ENCODE peak calls at places on chromosomes 7 and 10, in seven cellular contexts. A is tibial artery; W is cardiac fibroblast; V is effector memory CD4-positive, alpha-beta T cell; S is HFF-Myc; L is BJ; J is psoas muscle. O is an unnamed sample.

GRCh38 chr10:102726274-102726673 is 11.8 kb downstream of the SFXN2 start:
- DNase-seq in S (no peak), V (no peak), A (peak; percentile 42), W (peak; percentile 45), L (no peak), J (no peak), O (no peak)

GRCh38 chr10:34528320-34528719 is 286.8 kb downstream of the PARD3 start:
- DNase-seq in A (no peak), J (no peak), W (peak; percentile 95), L (peak; percentile 62), V (no peak), S (peak; percentile 75), O (peak; percentile 82)

GRCh38 chr7:116527521-116527920 is 2.7 kb downstream of the CAV1 start:
- DNase-seq in S (no peak), L (no peak), A (no peak), J (no peak), V (no peak), W (peak; percentile 32), O (no peak)

GRCh38 chr7:71184136-71184535 is 52.2 kb downstream of the GALNT17 start:
- DNase-seq in A (no peak), L (no peak), J (no peak), V (no peak), S (no peak), W (no peak), O (no peak)

GRCh38 chr7:33185786-33186185 is 56.4 kb downstream of the BBS9 start:
- DNase-seq in J (no peak), L (no peak), A (no peak), V (no peak), S (peak; percentile 38), W (peak; percentile 74), O (no peak)

GRCh38 chr7:8277394-8277982 is 15.5 kb upstream of the ICA1 start:
- DNase-seq in A (no peak), L (no peak), W (no peak), V (no peak), J (no peak), S (no peak), O (no peak)

GRCh38 chr7:17298840-17299476 is 506 bp downstream of the AHR start:
- DNase-seq in W (peak; percentile 48), V (peak; percentile 42), A (peak; percentile 40), J (peak; percentile 56), L (no peak), S (no peak), O (no peak)

GRCh38 chr10:128859738-128860386 is 607.2 kb upstream of the MGMT start:
- DNase-seq in L (no peak), J (no peak), A (no peak), W (peak; percentile 53), S (no peak), V (no peak), O (no peak)

GRCh38 chr7:151759591-151760042 is 117.3 kb downstream of the PRKAG2 start:
- DNase-seq in V (peak; percentile 24), A (no peak), L (no peak), J (peak; percentile 62), W (peak; percentile 72), S (peak; percentile 32), O (no peak)

GRCh38 chr10:34637419-34637911 is 177.6 kb downstream of the PARD3 start:
- DNase-seq in J (peak; percentile 73), A (peak; percentile 73), V (peak; percentile 13), S (peak; percentile 6), L (no peak), W (peak; percentile 53), O (no peak)

GRCh38 chr10:13382759-13383753 is 35.0 kb upstream of the SEPHS1 start:
- DNase-seq in A (no peak), S (no peak), V (no peak), L (no peak), J (no peak), W (no peak), O (no peak)

GRCh38 chr7:107998660-107999480 is 4.1 kb downstream of the LAMB1 start:
- DNase-seq in V (no peak), A (no peak), W (no peak), J (no peak), S (no peak), L (no peak), O (no peak)
- H3K4me3 ChIP-seq in V (no peak overlapping the region), A (no peak overlapping the region), W (peak overlapping the region; percentile 21), J (no peak overlapping the region), S (peak overlapping the region; percentile 94), L (no peak overlapping the region), O (peak overlapping the region; percentile 28)

GRCh38 chr10:74963549-74963948 is 137.1 kb downstream of the KAT6B start:
- DNase-seq in A (no peak), V (no peak), J (no peak), W (no peak), L (no peak), S (no peak), O (no peak)

GRCh38 chr10:74969093-74969492 is 142.4 kb upstream of the SAMD8 start:
- DNase-seq in L (no peak), V (no peak), J (no peak), W (no peak), A (no peak), S (no peak), O (no peak)

GRCh38 chr10:74968621-74969019 is 142.2 kb downstream of the KAT6B start:
- DNase-seq in W (no peak), L (no peak), V (no peak), S (no peak), J (no peak), A (no peak), O (no peak)

GRCh38 chr10:74969530-74969929 is 141.9 kb upstream of the SAMD8 start:
- DNase-seq in S (no peak), V (no peak), L (no peak), W (no peak), J (no peak), A (no peak), O (no peak)

GRCh38 chr10:74967850-74968620 is 141.6 kb downstream of the KAT6B start:
- DNase-seq in V (no peak), S (no peak), J (no peak), A (no peak), W (no peak), L (no peak), O (no peak)
- H3K4me3 ChIP-seq in V (no peak overlapping the region), S (no peak overlapping the region), J (no peak overlapping the region), A (no peak overlapping the region), W (no peak overlapping the region), L (no peak overlapping the region), O (no peak overlapping the region)

DNA sequence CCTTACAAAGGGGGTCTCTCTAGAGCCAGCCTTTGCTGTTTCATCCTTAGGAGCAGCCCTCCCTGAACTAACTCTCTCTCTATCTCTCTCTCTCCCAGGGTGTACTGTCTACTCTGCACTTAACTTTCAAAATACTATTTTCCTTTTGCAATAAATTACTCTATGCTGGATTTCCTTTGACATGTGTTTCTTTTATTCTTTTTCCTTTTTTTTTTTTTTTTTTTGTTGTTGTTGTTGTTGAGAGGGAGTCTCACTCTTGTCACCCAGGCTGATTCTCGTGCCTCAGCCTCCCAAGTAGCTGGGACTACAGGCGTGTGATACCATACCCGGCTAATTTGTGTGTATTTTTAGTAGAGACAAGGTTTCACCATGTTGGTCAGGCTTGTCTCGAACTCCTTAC is 1.5 kb upstream of the ZNF3 start:
- DNase-seq in A (no peak), J (no peak), W (no peak), S (no peak), V (no peak), L (no peak), O (no peak)
- H3K4me3 ChIP-seq in A (no peak overlapping the region), J (no peak overlapping the region), W (no peak overlapping the region), S (no peak overlapping the region), V (no peak overlapping the region), L (no peak overlapping the region), O (no peak overlapping the region)

DNA sequence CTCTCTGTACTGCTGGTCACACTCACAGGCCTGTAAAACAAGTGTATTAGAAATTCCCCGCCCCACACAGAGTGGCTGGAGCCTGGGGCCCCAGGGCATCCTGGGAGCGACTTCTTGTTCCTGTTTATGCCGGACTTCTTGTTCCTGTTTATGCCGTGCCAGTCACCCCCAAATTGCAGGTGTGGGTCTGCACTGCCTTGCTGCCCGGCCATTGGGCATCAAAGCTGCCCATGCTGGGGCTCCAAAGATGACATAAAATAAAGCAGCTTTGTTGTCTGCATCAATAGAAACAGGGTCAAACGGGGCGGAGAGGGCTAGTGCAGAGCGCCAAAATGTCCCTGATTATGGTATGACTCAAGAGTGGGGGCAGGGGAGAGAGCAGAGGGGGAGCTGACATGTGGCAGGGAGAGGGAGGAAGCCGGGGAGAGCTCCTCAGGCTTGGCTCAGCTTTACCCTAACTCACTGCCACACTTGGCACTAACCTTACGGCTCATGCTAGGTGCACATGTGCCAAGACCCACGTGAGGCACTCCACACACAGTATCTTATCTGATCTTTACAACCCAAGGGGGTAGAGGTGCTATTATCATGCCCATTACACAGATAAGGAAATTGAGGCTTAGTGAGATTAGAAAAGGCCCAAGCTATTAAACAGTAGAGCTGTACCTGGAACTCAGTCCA is 98.4 kb downstream of the PIP4K2A start:
- DNase-seq in J (no peak), W (peak; percentile 61), L (no peak), A (peak; percentile 50), V (peak; percentile 65), S (peak; percentile 36), O (no peak)
- H3K4me3 ChIP-seq in J (no peak overlapping the region), W (no peak overlapping the region), L (no peak overlapping the region), A (no peak overlapping the region), V (peak overlapping the region; percentile 12), S (no peak overlapping the region), O (no peak overlapping the region)

DNA sequence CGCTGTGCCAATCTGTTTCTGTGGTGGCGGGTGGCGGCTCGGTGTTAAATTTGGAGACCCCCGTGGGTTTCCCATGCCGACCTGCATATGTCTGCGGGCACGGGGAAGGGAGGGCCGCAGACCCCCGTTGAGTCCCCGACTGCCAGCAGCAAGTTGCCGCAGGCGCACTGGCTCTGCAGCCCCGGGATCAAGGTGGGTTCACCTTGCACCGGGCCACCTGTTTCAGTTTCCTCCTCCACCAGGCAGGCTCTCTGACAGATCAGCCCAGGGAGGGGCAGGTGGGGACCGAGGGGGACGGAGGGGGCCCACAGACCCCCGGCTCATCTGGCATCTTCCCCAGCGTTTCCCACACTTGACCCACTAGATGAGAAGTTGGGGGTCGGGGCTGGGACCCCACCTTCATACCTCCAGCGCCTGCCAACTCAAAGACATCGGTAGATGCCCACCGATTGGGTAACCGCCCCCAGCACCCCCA is 95.9 kb downstream of the CUX1 start:
- DNase-seq in A (no peak), W (no peak), L (no peak), V (no peak), J (peak; percentile 50), S (no peak), O (no peak)
- H3K4me3 ChIP-seq in A (no peak overlapping the region), W (no peak overlapping the region), L (no peak overlapping the region), V (no peak overlapping the region), J (no peak overlapping the region), S (no peak overlapping the region), O (no peak overlapping the region)

O was measured in skeletal muscle cell.